ENCODE peak calls at places on chromosomes 12 and 14, in six cellular contexts. T, X, U, L, Z and W are unnamed samples.
A peak's percentile ranks its signal among the peaks of the same experiment; 100 is the strongest.

GRCh38 chr12:130655881-130656280 is 60.2 kb downstream of the RIMBP2 start:
- DNase-seq in T (no peak), X (no peak), U (no peak), L (no peak), Z (no peak), W (no peak)

GRCh38 chr14:104676694-104677505 is 12.5 kb upstream of the INF2 start:
- DNase-seq in T (no peak), X (no peak), U (no peak), L (no peak), Z (no peak), W (no peak)

GRCh38 chr12:31029466-31029865 is 44.2 kb upstream of the DDX11 start:
- DNase-seq in T (no peak), X (no peak), U (no peak), L (no peak), Z (no peak), W (no peak)

GRCh38 chr14:101476258-101476930 is 84.9 kb upstream of the DIO3 start:
- DNase-seq in T (no peak), X (no peak), U (no peak), L (peak; percentile 37), Z (no peak), W (peak; percentile 62)

GRCh38 chr14:30129795-30130194 is 202.1 kb upstream of the PRKD1 start:
- DNase-seq in T (no peak), X (no peak), U (no peak), L (no peak), Z (no peak), W (no peak)

GRCh38 chr14:24415421-24416253 is 13.8 kb downstream of the CBLN3 start:
- DNase-seq in T (no peak), X (no peak), U (no peak), L (no peak), Z (no peak), W (no peak)

GRCh38 chr12:42921741-42922511 is 332.4 kb upstream of the PRICKLE1 start:
- DNase-seq in T (no peak), X (no peak), U (no peak), L (peak; percentile 35), Z (no peak), W (no peak)

GRCh38 chr14:74395094-74395493 is 30.9 kb downstream of the SYNDIG1L start:
- DNase-seq in T (no peak), X (no peak), U (no peak), L (no peak), Z (no peak), W (no peak)

GRCh38 chr12:118374909-118375308 is 1.4 kb upstream of the SUDS3 start:
- DNase-seq in T (no peak), X (no peak), U (peak; percentile 13), L (no peak), Z (no peak), W (no peak)

GRCh38 chr12:129771238-129771637 is 132.6 kb downstream of the TMEM132D start:
- DNase-seq in T (no peak), X (no peak), U (no peak), L (no peak), Z (no peak), W (no peak)

GRCh38 chr14:58298880-58299664 is 717 bp downstream of the ARID4A start:
- DNase-seq in T (peak; percentile 30), X (no peak), U (no peak), L (no peak), Z (peak; percentile 33), W (no peak)

GRCh38 chr14:77965919-77966435 is 166.1 kb downstream of the ADCK1 start:
- DNase-seq in T (peak; percentile 34), X (no peak), U (no peak), L (peak; percentile 91), Z (no peak), W (peak; percentile 14)

GRCh38 chr14:53953002-53953827 is 3.4 kb downstream of the BMP4 start:
- DNase-seq in T (no peak), X (peak; percentile 56), U (peak; percentile 61), L (peak; percentile 67), Z (peak; percentile 87), W (peak; percentile 71)

GRCh38 chr12:43884683-43885410 is 49.0 kb downstream of the TMEM117 start:
- DNase-seq in T (no peak), X (no peak), U (no peak), L (no peak), Z (peak; percentile 6), W (no peak)

GRCh38 chr12:6766651-6767300 is 613 bp downstream of the PTMS start:
- DNase-seq in T (peak; percentile 80), X (peak; percentile 26), U (no peak), L (peak; percentile 73), Z (peak; percentile 83), W (peak; percentile 68)

GRCh38 chr12:94047781-94048567 is 100.4 kb upstream of the PLXNC1 start:
- DNase-seq in T (no peak), X (no peak), U (no peak), L (no peak), Z (peak; percentile 11), W (no peak)

GRCh38 chr12:69513297-69513696 is 43.1 kb downstream of the FRS2 start:
- DNase-seq in T (no peak), X (no peak), U (no peak), L (peak; percentile 52), Z (no peak), W (no peak)

GRCh38 chr12:60279224-60279623 is 683.4 kb downstream of the SLC16A7 start:
- DNase-seq in T (no peak), X (peak; percentile 47), U (no peak), L (no peak), Z (no peak), W (no peak)

GRCh38 chr12:92593734-92594402 is 108.9 kb upstream of the PLEKHG7 start:
- DNase-seq in T (peak; percentile 15), X (peak; percentile 61), U (no peak), L (peak; percentile 75), Z (peak; percentile 14), W (peak; percentile 88)

GRCh38 chr12:18158774-18159557 is 69.0 kb upstream of the RERGL start:
- DNase-seq in T (peak; percentile 69), X (peak; percentile 35), U (no peak), L (no peak), Z (no peak), W (peak; percentile 50)

GRCh38 chr12:57591567-57592325 is 754 bp downstream of the PIP4K2C start:
- DNase-seq in T (peak; percentile 27), X (no peak), U (no peak), L (peak; percentile 21), Z (no peak), W (peak; percentile 46)

GRCh38 chr12:645563-646071 is 17.6 kb downstream of the NINJ2 start:
- DNase-seq in T (no peak), X (no peak), U (no peak), L (peak; percentile 29), Z (peak; percentile 75), W (peak; percentile 75)

GRCh38 chr14:90049390-90049789 is 12.4 kb upstream of the KCNK13 start:
- DNase-seq in T (no peak), X (no peak), U (no peak), L (no peak), Z (no peak), W (no peak)

GRCh38 chr12:58803893-58804292 is 116.4 kb downstream of the LRIG3 start:
- DNase-seq in T (no peak), X (no peak), U (peak; percentile 58), L (no peak), Z (no peak), W (no peak)

GRCh38 chr12:62834971-62835547 is 99.9 kb downstream of the PPM1H start:
- DNase-seq in T (peak; percentile 25), X (no peak), U (no peak), L (peak; percentile 97), Z (no peak), W (no peak)

GRCh38 chr12:27616356-27617150 is 79.7 kb upstream of the REP15 start:
- DNase-seq in T (no peak), X (no peak), U (no peak), L (no peak), Z (no peak), W (no peak)

GRCh38 chr14:102926104-102926503 is 3.6 kb downstream of the AMN start:
- DNase-seq in T (no peak), X (no peak), U (no peak), L (no peak), Z (no peak), W (no peak)

GRCh38 chr12:16329594-16329993 is 17.9 kb upstream of the MGST1 start:
- DNase-seq in T (no peak), X (no peak), U (no peak), L (no peak), Z (no peak), W (no peak)

GRCh38 chr12:82525616-82526015 is 161.1 kb upstream of the TMTC2 start:
- DNase-seq in T (no peak), X (no peak), U (no peak), L (no peak), Z (no peak), W (no peak)

GRCh38 chr12:6968426-6968825 is 2.0 kb downstream of the PHB2 start:
- DNase-seq in T (no peak), X (no peak), U (no peak), L (no peak), Z (no peak), W (no peak)

GRCh38 chr12:74541074-74541473 is 3.4 kb downstream of the ATXN7L3B start:
- DNase-seq in T (no peak), X (no peak), U (no peak), L (no peak), Z (no peak), W (no peak)